ENCODE peak calls at places on chromosomes 11 and 22, in seven cellular contexts. W is AG04450; R is BE2C; Z is dorsolateral prefrontal cortex; E is adrenal gland; O is CD8-positive, alpha-beta T cell; Q is GM20000. H is an unnamed sample.

GRCh38 chr11:64391839-64392238 is 32.9 kb downstream of the RPS6KA4 start:
- DNase-seq in Q (no peak), R (no peak), O (no peak), W (no peak), Z (no peak), E (no peak), H (no peak)

GRCh38 chr11:75737314-75737713 is 19.7 kb downstream of the MOGAT2 start:
- DNase-seq in Q (no peak), Z (no peak), W (no peak), R (no peak), O (no peak), E (no peak), H (no peak)

GRCh38 chr11:69387409-69387885 is 93.5 kb downstream of the MYEOV start:
- DNase-seq in W (no peak), Q (no peak), Z (no peak), E (no peak), O (no peak), R (no peak), H (no peak)

GRCh38 chr11:1547467-1548098 is 24.5 kb downstream of the DUSP8 start:
- DNase-seq in W (no peak), R (no peak), O (no peak), Z (no peak), Q (no peak), E (no peak), H (no peak)

GRCh38 chr11:127950162-127950561 is 637.2 kb downstream of the ETS1 start:
- DNase-seq in E (no peak), R (no peak), W (no peak), Z (no peak), O (no peak), Q (no peak), H (no peak)

GRCh38 chr11:68658661-68659060 is 25.7 kb upstream of the GAL start:
- DNase-seq in E (no peak), Q (no peak), R (no peak), W (no peak), Z (no peak), O (no peak), H (no peak)

GRCh38 chr22:28980326-28980725 is 81.3 kb downstream of the C22orf31 start:
- DNase-seq in R (no peak), E (no peak), Z (no peak), O (no peak), Q (no peak), W (no peak), H (no peak)

GRCh38 chr11:6418958-6419611 is at the start of gene APBB1:
- DNase-seq in Z (peak; percentile 72), O (peak; percentile 67), Q (peak; percentile 86), E (peak; percentile 61), R (peak; percentile 66), W (no peak), H (peak; percentile 66)

GRCh38 chr11:103923473-103923931 is 112.9 kb upstream of the DDI1 start:
- DNase-seq in Q (no peak), E (no peak), O (no peak), Z (no peak), R (no peak), W (no peak), H (no peak)

GRCh38 chr22:43408009-43408408 is 3.8 kb upstream of the MPPED1 start:
- DNase-seq in E (no peak), O (no peak), Q (no peak), W (no peak), R (no peak), Z (no peak), H (no peak)

GRCh38 chr11:65279713-65280459 is 18.1 kb downstream of the POLA2 start:
- DNase-seq in Q (peak; percentile 64), R (no peak), E (peak; percentile 78), Z (no peak), O (peak; percentile 53), W (peak; percentile 86), H (no peak)

GRCh38 chr11:27381238-27381666 is 18.2 kb upstream of the CCDC34 start:
- DNase-seq in W (no peak), O (no peak), Q (no peak), R (no peak), E (no peak), Z (no peak), H (no peak)

GRCh38 chr22:23151827-23152226 is 6.5 kb downstream of the RAB36 start:
- DNase-seq in E (no peak), Q (no peak), Z (no peak), O (no peak), W (no peak), R (no peak), H (no peak)

DNA sequence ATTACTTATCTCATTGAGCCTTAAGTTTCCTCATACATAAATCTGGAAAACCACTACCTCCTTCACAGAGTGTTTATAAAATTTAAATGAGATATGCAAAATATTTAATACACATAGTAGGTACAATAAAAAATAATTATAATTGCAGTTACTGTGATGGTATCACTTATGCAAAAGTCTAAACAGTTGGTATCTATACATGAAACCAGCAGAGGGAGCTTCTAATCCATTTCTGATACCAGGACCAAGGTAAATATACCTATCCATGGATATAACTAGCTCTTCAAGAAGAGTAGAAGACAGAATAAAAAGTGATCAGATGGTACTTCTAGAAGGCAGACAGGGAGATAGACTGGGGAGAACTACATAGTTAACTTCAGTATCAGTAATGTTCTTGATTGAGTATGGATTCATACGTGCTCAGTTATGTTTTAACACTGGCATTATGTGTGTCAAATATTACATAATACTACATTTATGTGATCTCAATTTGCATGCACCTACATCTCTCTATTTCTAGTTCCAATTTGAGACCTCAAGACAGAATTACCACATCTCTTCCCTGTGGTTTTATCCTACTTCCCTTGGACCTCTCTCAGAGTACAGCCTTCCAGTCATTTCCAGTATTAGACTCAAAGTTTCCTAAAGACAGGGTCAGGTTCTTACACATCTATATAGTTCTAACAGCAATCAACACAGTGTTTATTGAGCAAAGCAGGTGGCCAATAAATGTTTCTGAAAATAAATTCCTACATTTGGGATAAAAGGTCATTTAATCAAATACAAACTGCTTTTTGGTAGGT is 13.7 kb upstream of the TSG101 start:
- DNase-seq in O (no peak), Q (peak; percentile 22), E (no peak), W (no peak), Z (no peak), R (no peak), H (no peak)
- TF ChIP-seq CTCF in O (peak; percentile 59), Q (no peak), E (peak; percentile 34), W (peak; percentile 50), Z (peak; percentile 44), R (peak; percentile 41), H (peak; percentile 67)

GRCh38 chr11:115580416-115580815 is 76.2 kb upstream of the CADM1 start:
- DNase-seq in E (no peak), R (peak; percentile 26), W (no peak), Q (no peak), Z (no peak), O (no peak), H (no peak)

GRCh38 chr11:115585361-115586024 is 81.3 kb upstream of the CADM1 start:
- DNase-seq in W (no peak), O (no peak), E (no peak), Q (peak; percentile 50), Z (no peak), R (no peak), H (peak; percentile 57)

GRCh38 chr11:115579181-115579825 is 75.1 kb upstream of the CADM1 start:
- DNase-seq in R (no peak), Q (no peak), W (no peak), Z (no peak), E (no peak), O (no peak), H (no peak)

GRCh38 chr11:115580927-115581680 is 76.9 kb upstream of the CADM1 start:
- DNase-seq in Z (no peak), O (no peak), E (peak; percentile 24), R (peak; percentile 98), Q (no peak), W (no peak), H (no peak)

GRCh38 chr11:115581871-115582639 is 77.8 kb upstream of the CADM1 start:
- DNase-seq in Z (no peak), O (no peak), Q (no peak), R (peak; percentile 78), E (no peak), W (no peak), H (no peak)
- TF ChIP-seq CTCF in Z (no peak), O (no peak), Q (no peak), R (peak; percentile 61), E (no peak), W (peak; percentile 35), H (no peak)

GRCh38 chr22:37633693-37634504 is 5.6 kb upstream of the SH3BP1 start:
- DNase-seq in Z (peak; percentile 45), R (peak; percentile 95), W (peak; percentile 84), O (peak; percentile 65), Q (peak; percentile 89), E (peak; percentile 84), H (peak; percentile 87)
- TF ChIP-seq CTCF in Z (peak; percentile 17), R (peak; percentile 51), W (peak; percentile 23), O (no peak), Q (peak; percentile 19), E (no peak), H (peak; percentile 31)

GRCh38 chr11:25983280-25983679 is 348.6 kb upstream of the ANO3 start:
- DNase-seq in Q (no peak), E (no peak), W (no peak), O (no peak), Z (no peak), R (no peak), H (no peak)
- TF ChIP-seq CTCF in Q (no peak), E (no peak), W (no peak), O (no peak), Z (no peak), R (no peak), H (no peak)

GRCh38 chr11:112837162-112837826 is 123.9 kb upstream of the NCAM1 start:
- DNase-seq in W (no peak), Q (no peak), E (peak; percentile 33), Z (no peak), R (peak; percentile 39), O (no peak), H (no peak)
- TF ChIP-seq CTCF in W (no peak), Q (no peak), E (no peak), Z (peak; percentile 51), R (peak; percentile 61), O (no peak), H (peak; percentile 21)

GRCh38 chr11:117823941-117824420 is 563 bp downstream of the FXYD2 start:
- DNase-seq in E (peak; percentile 50), Q (no peak), R (no peak), W (no peak), Z (no peak), O (peak; percentile 28), H (no peak)

GRCh38 chr11:117822522-117823033 is 2.0 kb downstream of the FXYD2 start:
- DNase-seq in Q (no peak), E (no peak), W (no peak), R (no peak), O (no peak), Z (no peak), H (no peak)

GRCh38 chr11:117824571-117825537 is at the start of gene FXYD2:
- DNase-seq in W (no peak), Q (no peak), E (peak; percentile 56), R (no peak), O (no peak), Z (peak; percentile 33), H (no peak)

GRCh38 chr11:117822031-117822521 is 2.5 kb downstream of the FXYD2 start:
- DNase-seq in R (peak; percentile 73), Z (no peak), E (peak; percentile 64), W (no peak), O (peak; percentile 63), Q (no peak), H (no peak)

GRCh38 chr11:117823294-117823940 is 1.1 kb downstream of the FXYD2 start:
- DNase-seq in E (peak; percentile 21), Z (no peak), O (peak; percentile 33), Q (no peak), W (no peak), R (no peak), H (no peak)
- TF ChIP-seq CTCF in E (no peak), Z (no peak), O (peak; percentile 58), Q (peak; percentile 20), W (peak; percentile 6), R (peak; percentile 55), H (peak; percentile 9)